ENCODE peak calls at places on chromosomes 2 and 18, in seven cellular contexts. T, I, B, P, H, W and N are unnamed samples.

GRCh38 chr2:165640232-165640923 is 153.7 kb downstream of the GALNT3 start:
- DNase-seq in T (no peak), I (no peak), B (no peak), P (no peak), H (no peak), W (no peak), N (no peak)

GRCh38 chr18:9868857-9869712 is 16.7 kb upstream of the TXNDC2 start:
- DNase-seq in T (no peak), I (no peak), B (no peak), P (no peak), H (no peak), W (no peak), N (no peak)

GRCh38 chr2:147937744-147938349 is 82.7 kb downstream of the ORC4 start:
- DNase-seq in T (no peak), I (no peak), B (no peak), P (peak), H (peak), W (peak), N (no peak)

GRCh38 chr2:71419145-71419544 is 34.2 kb upstream of the DYSF start:
- DNase-seq in T (no peak), I (no peak), B (no peak), P (no peak), H (no peak), W (no peak), N (no peak)

GRCh38 chr2:26993768-26994167 is 23.3 kb downstream of the MAPRE3 start:
- DNase-seq in T (no peak), I (no peak), B (no peak), P (peak), H (no peak), W (no peak), N (no peak)

GRCh38 chr2:150023044-150023443 is 435.5 kb upstream of the MMADHC start:
- DNase-seq in T (no peak), I (no peak), B (no peak), P (peak), H (no peak), W (peak), N (no peak)

GRCh38 chr2:8767324-8767723 is 70.1 kb downstream of the KIDINS220 start:
- DNase-seq in T (no peak), I (no peak), B (no peak), P (no peak), H (no peak), W (no peak), N (no peak)

GRCh38 chr2:154710078-154710477 is 11.6 kb downstream of the KCNJ3 start:
- DNase-seq in T (no peak), I (no peak), B (no peak), P (no peak), H (no peak), W (no peak), N (no peak)

GRCh38 chr2:219551412-219551811 is 7.6 kb downstream of the TMEM198 start:
- DNase-seq in T (no peak), I (no peak), B (no peak), P (peak), H (peak), W (no peak), N (no peak)

GRCh38 chr2:218798767-218799504 is 17.0 kb downstream of the CYP27A1 start:
- DNase-seq in T (no peak), I (no peak), B (no peak), P (peak), H (peak), W (no peak), N (no peak)

GRCh38 chr2:216776076-216776726 is 80.9 kb upstream of the IGFBP5 start:
- DNase-seq in T (no peak), I (no peak), B (no peak), P (no peak), H (no peak), W (no peak), N (no peak)

GRCh38 chr2:217941339-217941738 is 61.5 kb downstream of the TNS1 start:
- DNase-seq in T (no peak), I (no peak), B (no peak), P (no peak), H (no peak), W (peak), N (no peak)

GRCh38 chr18:31920326-31920725 is 22.6 kb downstream of the TRAPPC8 start:
- DNase-seq in T (no peak), I (no peak), B (no peak), P (no peak), H (no peak), W (no peak), N (no peak)

GRCh38 chr2:238242731-238243495 is 3.1 kb upstream of the HES6 start:
- DNase-seq in T (no peak), I (no peak), B (no peak), P (no peak), H (no peak), W (peak), N (no peak)

GRCh38 chr2:151030663-151031230 is 230.9 kb downstream of the RBM43 start:
- DNase-seq in T (no peak), I (no peak), B (no peak), P (no peak), H (no peak), W (no peak), N (no peak)

GRCh38 chr2:67918471-67918870 is 144.3 kb downstream of the C1D start:
- DNase-seq in T (no peak), I (no peak), B (no peak), P (no peak), H (no peak), W (peak), N (no peak)

GRCh38 chr2:23563673-23564617 is 179.0 kb downstream of the KLHL29 start:
- DNase-seq in T (no peak), I (no peak), B (no peak), P (peak), H (peak), W (peak), N (no peak)

GRCh38 chr18:29849145-29849544 is 1193.4 kb downstream of the DSC3 start:
- DNase-seq in T (no peak), I (no peak), B (no peak), P (peak), H (no peak), W (peak), N (no peak)

GRCh38 chr18:58965291-58965929 is 100.7 kb downstream of the ZNF532 start:
- DNase-seq in T (no peak), I (no peak), B (no peak), P (no peak), H (no peak), W (no peak), N (no peak)

GRCh38 chr2:176178271-176178806 is 10.1 kb upstream of the HOXD1 start:
- DNase-seq in T (no peak), I (peak), B (no peak), P (no peak), H (no peak), W (no peak), N (no peak)

GRCh38 chr2:12771154-12771553 is 54.4 kb downstream of the TRIB2 start:
- DNase-seq in T (no peak), I (no peak), B (no peak), P (no peak), H (no peak), W (no peak), N (no peak)

GRCh38 chr2:98552499-98553179 is 55.7 kb downstream of the COA5 start:
- DNase-seq in T (no peak), I (no peak), B (no peak), P (peak), H (peak), W (peak), N (no peak)

GRCh38 chr18:48946329-48946835 is 4.4 kb downstream of the SMAD7 start:
- DNase-seq in T (no peak), I (peak), B (no peak), P (peak), H (peak), W (peak), N (no peak)

GRCh38 chr2:165067958-165068612 is 112.8 kb upstream of the SLC38A11 start:
- DNase-seq in T (no peak), I (no peak), B (no peak), P (peak), H (peak), W (peak), N (no peak)

GRCh38 chr2:27249077-27249890 is 13.6 kb downstream of the SLC30A3 start:
- DNase-seq in T (no peak), I (no peak), B (no peak), P (no peak), H (no peak), W (peak), N (no peak)

GRCh38 chr2:113795405-113795920 is 39.0 kb upstream of the SLC35F5 start:
- DNase-seq in T (no peak), I (no peak), B (no peak), P (peak), H (peak), W (no peak), N (no peak)

GRCh38 chr2:237434916-237435315 is 21.0 kb upstream of the COL6A3 start:
- DNase-seq in T (no peak), I (no peak), B (no peak), P (peak), H (peak), W (peak), N (peak)